ENCODE peak calls at places on chromosome 9, in six cellular contexts. T is ascending aorta; L is stimulated activated CD4-positive, alpha-beta T cell treated with anti-CD3 and anti-CD28 coated beads, TNF-alpha, amount 100 ng/mL, for 1 hour; S is nucleus accumbens; N is ACHN; E is effector memory CD8-positive, alpha-beta T cell. J is an unnamed sample.

GRCh38 chr9:126517751-126518261 is 95.9 kb upstream of the LMX1B start:
- DNase-seq in E (no peak), S (no peak), T (no peak), L (no peak), N (no peak), J (no peak)

GRCh38 chr9:36317766-36318165 is 59.5 kb upstream of the GNE start:
- DNase-seq in S (no peak), L (no peak), N (no peak), T (no peak), E (no peak), J (peak)

GRCh38 chr9:81609782-81610738 is 79.3 kb downstream of the TLE1 start:
- DNase-seq in L (no peak), S (no peak), N (peak), E (no peak), T (no peak), J (no peak)

GRCh38 chr9:130713286-130713975 is 19.9 kb downstream of the EXOSC2 start:
- DNase-seq in L (no peak), T (no peak), N (peak), S (peak), E (no peak), J (no peak)

GRCh38 chr9:91781906-91782305 is 168.1 kb downstream of the ROR2 start:
- DNase-seq in E (no peak), N (no peak), T (no peak), L (no peak), S (no peak), J (no peak)

GRCh38 chr9:13493697-13494096 is 214.2 kb upstream of the MPDZ start:
- DNase-seq in T (no peak), S (no peak), E (no peak), N (no peak), L (no peak), J (no peak)

GRCh38 chr9:99948482-99948881 is 42.0 kb downstream of the STX17 start:
- DNase-seq in E (no peak), T (no peak), N (no peak), S (no peak), L (no peak), J (no peak)

GRCh38 chr9:35756275-35756742 is 2.2 kb upstream of the MSMP start:
- DNase-seq in N (no peak), L (peak), E (no peak), S (no peak), T (no peak), J (peak)

GRCh38 chr9:134725605-134725940 is 84.0 kb downstream of the COL5A1 start:
- DNase-seq in N (no peak), T (no peak), E (no peak), L (no peak), S (no peak), J (no peak)

GRCh38 chr9:103041961-103042360 is 46.8 kb downstream of the CYLC2 start:
- DNase-seq in E (no peak), T (no peak), N (no peak), L (no peak), S (no peak), J (no peak)

GRCh38 chr9:81244631-81245030 is 444.7 kb downstream of the TLE1 start:
- DNase-seq in E (no peak), T (no peak), S (no peak), N (no peak), L (no peak), J (no peak)

GRCh38 chr9:132514011-132514744 is 68.2 kb upstream of the BARHL1 start:
- DNase-seq in T (no peak), L (no peak), S (no peak), N (no peak), E (no peak), J (no peak)

GRCh38 chr9:107749787-107750444 is 260.3 kb upstream of the KLF4 start:
- DNase-seq in N (peak), T (peak), E (no peak), S (peak), L (no peak), J (peak)

GRCh38 chr9:132846109-132846917 is 31.8 kb downstream of the AK8 start:
- DNase-seq in T (no peak), E (no peak), L (no peak), N (no peak), S (no peak), J (no peak)

GRCh38 chr9:137694962-137695875 is 76.4 kb downstream of the EHMT1 start:
- DNase-seq in L (no peak), N (peak), T (no peak), E (no peak), S (peak), J (peak)

GRCh38 chr9:2657427-2657826 is 35.8 kb downstream of the VLDLR start:
- DNase-seq in E (peak), N (no peak), S (no peak), T (no peak), L (no peak), J (no peak)

GRCh38 chr9:21871256-21871975 is 69.0 kb downstream of the MTAP start:
- DNase-seq in E (no peak), S (no peak), L (no peak), N (no peak), T (no peak), J (no peak)

GRCh38 chr9:114016629-114017423 is 61.3 kb downstream of the AMBP start:
- DNase-seq in T (no peak), E (no peak), N (no peak), L (no peak), S (no peak), J (no peak)

GRCh38 chr9:86885232-86885631 is 62.1 kb downstream of the GAS1 start:
- DNase-seq in T (no peak), S (no peak), N (no peak), L (no peak), E (no peak), J (peak)

GRCh38 chr9:16873131-16873787 is 2.8 kb upstream of the BNC2 start:
- DNase-seq in S (no peak), N (no peak), L (no peak), T (no peak), E (no peak), J (no peak)

GRCh38 chr9:80503692-80504400 is 932.1 kb downstream of the TLE4 start:
- DNase-seq in T (no peak), E (no peak), N (no peak), S (no peak), L (no peak), J (no peak)

GRCh38 chr9:29203216-29203930 is 1630.1 kb upstream of the C9orf72 start:
- DNase-seq in E (no peak), S (no peak), T (no peak), L (no peak), N (no peak), J (no peak)

GRCh38 chr9:83283528-83283927 is 220.6 kb upstream of the RASEF start:
- DNase-seq in N (no peak), E (no peak), S (no peak), T (no peak), L (no peak), J (no peak)

GRCh38 chr9:129868571-129869486 is 33.6 kb downstream of the USP20 start:
- DNase-seq in T (no peak), E (peak), L (peak), S (no peak), N (no peak), J (no peak)

GRCh38 chr9:92141144-92142129 is 26.2 kb upstream of the SPTLC1 start:
- DNase-seq in L (no peak), S (no peak), N (peak), T (no peak), E (no peak), J (peak)

GRCh38 chr9:84317563-84317962 is 23.0 kb downstream of the SLC28A3 start:
- DNase-seq in N (no peak), E (no peak), S (no peak), L (no peak), T (no peak), J (peak)

GRCh38 chr9:135074354-135075233 is 12.9 kb upstream of the OLFM1 start:
- DNase-seq in S (no peak), N (no peak), E (no peak), T (no peak), L (no peak), J (peak)

GRCh38 chr9:19782005-19782404 is 6.8 kb downstream of the SLC24A2 start:
- DNase-seq in E (no peak), T (no peak), N (peak), S (no peak), L (no peak), J (peak)

GRCh38 chr9:131228988-131229387 is 47.3 kb downstream of the FAM78A start:
- DNase-seq in N (no peak), S (no peak), L (no peak), E (no peak), T (no peak), J (no peak)

GRCh38 chr9:17556935-17557334 is 21.9 kb upstream of the SH3GL2 start:
- DNase-seq in N (no peak), T (no peak), S (no peak), L (no peak), E (no peak), J (no peak)

GRCh38 chr9:111902396-111903147 is 6.0 kb downstream of the UGCG start:
- DNase-seq in T (no peak), N (no peak), S (no peak), L (no peak), E (no peak), J (no peak)

GRCh38 chr9:33025572-33026347 is 687 bp downstream of the DNAJA1 start:
- DNase-seq in L (peak), T (no peak), N (peak), E (peak), S (peak), J (peak)

GRCh38 chr9:15707000-15707399 is 154.2 kb downstream of the CCDC171 start:
- DNase-seq in L (no peak), E (no peak), T (no peak), S (no peak), N (no peak), J (no peak)